ENCODE peak calls at places on chromosomes 12 and 14, in four cellular contexts. One of them, this sample, is unnamed. For H3K27me3, the result is how much of the 10 kb centered on the place peaks cover.

GRCh38 chr12:65490193-65490592 is 211.7 kb downstream of the MSRB3 start:
- DNase-seq in neural progenitor cell: no peak
- DNase-seq in lower lobe of right lung: no peak
- DNase-seq in fibroblast of lung: no peak
- DNase-seq in this sample: no peak

GRCh38 chr12:62581288-62582064 is 114.8 kb downstream of the MON2 start:
- DNase-seq in fibroblast of lung: peak
- DNase-seq in lower lobe of right lung: no peak
- DNase-seq in neural progenitor cell: peak
- DNase-seq in this sample: peak

GRCh38 chr14:66078031-66078430 is 408.1 kb upstream of the CCDC196 start:
- DNase-seq in neural progenitor cell: no peak
- DNase-seq in lower lobe of right lung: no peak
- DNase-seq in fibroblast of lung: no peak
- DNase-seq in this sample: no peak

GRCh38 chr12:88310069-88310468 is 168.0 kb downstream of the TMTC3 start:
- DNase-seq in lower lobe of right lung: no peak
- DNase-seq in neural progenitor cell: no peak
- DNase-seq in fibroblast of lung: peak
- DNase-seq in this sample: no peak

GRCh38 chr12:62516932-62517331 is 50.3 kb downstream of the MON2 start:
- DNase-seq in neural progenitor cell: no peak
- DNase-seq in lower lobe of right lung: no peak
- DNase-seq in fibroblast of lung: no peak
- DNase-seq in this sample: no peak

GRCh38 chr12:110577717-110578521 is 5.2 kb downstream of the PPTC7 start:
- DNase-seq in fibroblast of lung: peak
- DNase-seq in lower lobe of right lung: no peak
- DNase-seq in neural progenitor cell: no peak
- DNase-seq in this sample: no peak

GRCh38 chr14:102479777-102480176 is 29.8 kb downstream of the ANKRD9 start:
- DNase-seq in fibroblast of lung: no peak
- DNase-seq in lower lobe of right lung: peak
- DNase-seq in neural progenitor cell: no peak
- DNase-seq in this sample: no peak

GRCh38 chr12:28313631-28314030 is 123.4 kb downstream of the CCDC91 start:
- DNase-seq in neural progenitor cell: no peak
- DNase-seq in fibroblast of lung: peak
- DNase-seq in lower lobe of right lung: no peak
- DNase-seq in this sample: no peak

GRCh38 chr14:72849222-72849621 is 44.7 kb downstream of the DPF3 start:
- DNase-seq in lower lobe of right lung: no peak
- DNase-seq in fibroblast of lung: no peak
- DNase-seq in neural progenitor cell: no peak
- DNase-seq in this sample: no peak

GRCh38 chr12:25866586-25867378 is 91.7 kb upstream of the RASSF8 start:
- DNase-seq in fibroblast of lung: no peak
- DNase-seq in lower lobe of right lung: no peak
- DNase-seq in neural progenitor cell: peak
- DNase-seq in this sample: no peak

GRCh38 chr12:30840715-30841114 is 85.8 kb upstream of the TSPAN11 start:
- DNase-seq in neural progenitor cell: no peak
- DNase-seq in lower lobe of right lung: no peak
- DNase-seq in fibroblast of lung: no peak
- DNase-seq in this sample: peak

GRCh38 chr12:67802723-67803122 is 154.2 kb downstream of the DYRK2 start:
- DNase-seq in lower lobe of right lung: no peak
- DNase-seq in neural progenitor cell: no peak
- DNase-seq in fibroblast of lung: no peak
- DNase-seq in this sample: peak

GRCh38 chr14:36505892-36506731 is 13.9 kb downstream of the NKX2-1 start:
- DNase-seq in fibroblast of lung: no peak
- DNase-seq in neural progenitor cell: peak
- DNase-seq in lower lobe of right lung: peak
- DNase-seq in this sample: peak

GRCh38 chr12:75568387-75568786 is 57.0 kb upstream of the KRR1 start:
- DNase-seq in neural progenitor cell: no peak
- DNase-seq in fibroblast of lung: peak
- DNase-seq in lower lobe of right lung: no peak
- DNase-seq in this sample: no peak

GRCh38 chr12:105761075-105761474 is 377.7 kb downstream of the NUAK1 start:
- DNase-seq in fibroblast of lung: no peak
- DNase-seq in neural progenitor cell: no peak
- DNase-seq in lower lobe of right lung: no peak
- DNase-seq in this sample: no peak

GRCh38 chr12:123705935-123706334 is 6.2 kb upstream of the ATP6V0A2 start:
- DNase-seq in neural progenitor cell: no peak
- DNase-seq in lower lobe of right lung: no peak
- DNase-seq in fibroblast of lung: no peak
- DNase-seq in this sample: no peak

GRCh38 chr14:22283000-22283399 is 306.0 kb downstream of the DAD1 start:
- DNase-seq in neural progenitor cell: no peak
- DNase-seq in lower lobe of right lung: no peak
- DNase-seq in fibroblast of lung: no peak
- DNase-seq in this sample: no peak

GRCh38 chr12:130916251-130916911 is 37.3 kb upstream of the ADGRD1 start:
- DNase-seq in neural progenitor cell: peak
- DNase-seq in lower lobe of right lung: peak
- DNase-seq in fibroblast of lung: peak
- DNase-seq in this sample: peak

GRCh38 chr12:121050725-121051124 is 11.7 kb upstream of the OASL start:
- DNase-seq in neural progenitor cell: no peak
- DNase-seq in lower lobe of right lung: no peak
- DNase-seq in fibroblast of lung: peak
- DNase-seq in this sample: no peak

GRCh38 chr12:20883288-20883687 is 72.8 kb downstream of the SLCO1B3 start:
- DNase-seq in neural progenitor cell: no peak
- DNase-seq in lower lobe of right lung: no peak
- DNase-seq in fibroblast of lung: no peak
- DNase-seq in this sample: no peak

GRCh38 chr12:96419576-96420254 is 19.5 kb upstream of the CDK17 start:
- DNase-seq in neural progenitor cell: no peak
- DNase-seq in fibroblast of lung: no peak
- DNase-seq in lower lobe of right lung: no peak
- DNase-seq in this sample: no peak

GRCh38 chr12:52684431-52684830 is 4.2 kb upstream of the KRT1 start:
- DNase-seq in fibroblast of lung: no peak
- DNase-seq in neural progenitor cell: no peak
- DNase-seq in lower lobe of right lung: no peak
- DNase-seq in this sample: no peak

GRCh38 chr14:72715215-72715909 is 178.5 kb downstream of the DPF3 start:
- DNase-seq in lower lobe of right lung: no peak
- DNase-seq in neural progenitor cell: peak
- DNase-seq in fibroblast of lung: peak
- DNase-seq in this sample: no peak

GRCh38 chr12:6943719-6944380 is at the start of the genes C12orf57 and RNU7-1:
- DNase-seq in fibroblast of lung: no peak
- DNase-seq in lower lobe of right lung: peak
- DNase-seq in neural progenitor cell: peak
- DNase-seq in this sample: peak

GRCh38 chr14:54342806-54343205 is 54.0 kb upstream of the CDKN3 start:
- DNase-seq in fibroblast of lung: no peak
- DNase-seq in neural progenitor cell: no peak
- DNase-seq in lower lobe of right lung: no peak
- DNase-seq in this sample: no peak

GRCh38 chr12:116040412-116040811 is 237.1 kb downstream of the MED13L start:
- DNase-seq in neural progenitor cell: no peak
- DNase-seq in lower lobe of right lung: no peak
- DNase-seq in fibroblast of lung: no peak
- DNase-seq in this sample: no peak

GRCh38 chr12:76533331-76533730 is 26.2 kb downstream of the OSBPL8 start:
- DNase-seq in neural progenitor cell: no peak
- DNase-seq in fibroblast of lung: no peak
- DNase-seq in lower lobe of right lung: no peak
- DNase-seq in this sample: no peak

GRCh38 chr14:56322531-56322930 is 204.3 kb downstream of the PELI2 start:
- DNase-seq in lower lobe of right lung: no peak
- DNase-seq in fibroblast of lung: peak
- DNase-seq in neural progenitor cell: no peak
- DNase-seq in this sample: no peak

GRCh38 chr14:54642950-54643695 is 76.2 kb downstream of the SAMD4A start:
- DNase-seq in lower lobe of right lung: no peak
- DNase-seq in fibroblast of lung: peak
- DNase-seq in neural progenitor cell: peak
- DNase-seq in this sample: peak

GRCh38 chr12:58306266-58306995 is 365.1 kb downstream of the ATP23 start:
- DNase-seq in lower lobe of right lung: no peak
- DNase-seq in neural progenitor cell: no peak
- DNase-seq in fibroblast of lung: no peak
- DNase-seq in this sample: no peak

GRCh38 chr14:43145361-43145760 is 1361.7 kb downstream of the FSCB start:
- DNase-seq in lower lobe of right lung: no peak
- DNase-seq in neural progenitor cell: no peak
- DNase-seq in fibroblast of lung: peak
- DNase-seq in this sample: no peak

GRCh38 chr12:64733857-64734256 is 25.3 kb downstream of the GNS start:
- DNase-seq in fibroblast of lung: no peak
- DNase-seq in neural progenitor cell: no peak
- DNase-seq in lower lobe of right lung: no peak
- DNase-seq in this sample: no peak

GRCh38 chr14:52267501-52268190 is at the start of gene PTGDR:
- DNase-seq in fibroblast of lung: peak
- DNase-seq in neural progenitor cell: peak
- DNase-seq in lower lobe of right lung: peak
- DNase-seq in this sample: peak

GRCh38 chr14:72822946-72823611 is 70.8 kb downstream of the DPF3 start:
- DNase-seq in fibroblast of lung: no peak
- DNase-seq in lower lobe of right lung: no peak
- DNase-seq in neural progenitor cell: no peak
- DNase-seq in this sample: no peak

GRCh38 chr14:70127186-70127585 is 61.6 kb downstream of the SLC8A3 start:
- DNase-seq in lower lobe of right lung: no peak
- DNase-seq in neural progenitor cell: no peak
- DNase-seq in fibroblast of lung: no peak
- DNase-seq in this sample: no peak
- H3K4me3 ChIP-seq in lower lobe of right lung: no peak
- H3K4me3 ChIP-seq in neural progenitor cell: no peak
- H3K4me3 ChIP-seq in fibroblast of lung: no peak
- H3K4me3 ChIP-seq in this sample: no peak

DNA sequence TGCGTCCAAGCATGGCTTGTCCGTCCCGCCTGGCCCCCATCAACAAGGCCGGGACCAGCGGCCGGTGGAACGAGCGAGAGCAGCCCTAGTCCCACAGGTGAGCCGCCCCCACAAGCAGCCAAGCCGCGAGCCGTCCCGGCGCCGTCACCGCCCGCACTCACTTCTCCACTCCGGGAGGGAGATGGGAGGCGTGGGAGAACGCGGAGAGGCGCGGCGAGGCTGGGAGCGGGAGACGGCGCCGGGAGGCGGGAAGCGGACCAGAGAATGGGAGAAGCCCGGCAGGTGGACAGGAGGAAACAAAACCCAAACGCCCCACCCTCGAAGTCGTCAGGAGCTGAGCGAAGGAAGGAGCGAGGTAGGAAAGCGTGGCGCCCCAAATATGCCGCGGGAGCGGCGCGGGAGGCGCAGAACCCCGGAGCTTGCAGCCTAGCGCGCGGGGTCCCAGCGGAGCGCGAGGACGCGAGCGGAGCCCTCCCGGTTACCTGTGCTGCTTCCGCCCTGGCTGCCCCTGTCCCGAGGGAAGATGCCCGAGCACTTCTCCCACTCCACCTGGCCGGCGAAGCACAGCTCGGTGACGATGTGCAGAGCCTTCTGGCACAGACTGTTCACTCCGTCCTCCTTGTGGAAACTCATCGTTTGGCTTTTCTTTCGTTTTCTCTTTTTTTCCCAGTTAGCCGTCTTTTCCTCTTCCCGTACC is 581 bp downstream of the SYT10 start:
- DNase-seq in lower lobe of right lung: no peak
- DNase-seq in fibroblast of lung: peak
- DNase-seq in neural progenitor cell: peak
- DNase-seq in this sample: peak
- H3K27me3 ChIP-seq in lower lobe of right lung: under half
- H3K27me3 ChIP-seq in fibroblast of lung: under half
- H3K27me3 ChIP-seq in neural progenitor cell: half or more
- H3K27me3 ChIP-seq in this sample: under half

DNA sequence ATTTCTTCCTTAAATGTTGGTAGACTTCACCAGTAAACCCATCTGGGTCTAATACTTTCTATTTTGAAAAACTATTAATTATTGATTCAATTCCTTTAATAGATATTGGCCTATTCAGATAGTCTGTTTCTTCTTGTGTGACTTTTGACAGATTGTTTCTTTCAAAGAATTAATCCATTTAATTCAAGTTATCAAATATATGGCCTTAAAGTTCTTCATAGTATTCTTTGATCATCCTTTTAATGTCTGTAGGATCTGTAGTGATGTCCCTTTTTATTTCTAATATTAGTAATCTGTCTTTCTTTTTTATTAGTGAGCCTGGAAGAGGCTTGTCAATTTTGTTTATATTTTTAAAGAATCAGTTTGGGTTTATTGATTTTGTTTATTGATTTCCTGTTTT is 190.0 kb downstream of the SLC38A4 start:
- DNase-seq in fibroblast of lung: no peak
- DNase-seq in neural progenitor cell: no peak
- DNase-seq in lower lobe of right lung: no peak
- DNase-seq in this sample: no peak
- H3K4me3 ChIP-seq in fibroblast of lung: no peak
- H3K4me3 ChIP-seq in neural progenitor cell: no peak
- H3K4me3 ChIP-seq in lower lobe of right lung: no peak
- H3K4me3 ChIP-seq in this sample: no peak

GRCh38 chr12:54019924-54020586 is 8.2 kb upstream of the HOXC6 start:
- DNase-seq in fibroblast of lung: no peak
- DNase-seq in lower lobe of right lung: no peak
- DNase-seq in neural progenitor cell: no peak
- DNase-seq in this sample: no peak
- H3K27me3 ChIP-seq in fibroblast of lung: under half
- H3K27me3 ChIP-seq in lower lobe of right lung: half or more
- H3K27me3 ChIP-seq in neural progenitor cell: half or more
- H3K27me3 ChIP-seq in this sample: half or more

GRCh38 chr12:54370218-54370730 is 6.0 kb upstream of the GPR84 start:
- DNase-seq in fibroblast of lung: peak
- DNase-seq in lower lobe of right lung: peak
- DNase-seq in neural progenitor cell: peak
- DNase-seq in this sample: peak
- H3K4me3 ChIP-seq in fibroblast of lung: peak
- H3K4me3 ChIP-seq in lower lobe of right lung: peak
- H3K4me3 ChIP-seq in neural progenitor cell: peak
- H3K4me3 ChIP-seq in this sample: peak